ENCODE peak calls at places on chromosomes 7 and 10, in eight cellular contexts. One of them, this sample, is unnamed.

GRCh38 chr10:49556723-49557122 is 17.8 kb upstream of the ERCC6 start:
- DNase-seq in epithelial cell of esophagus: no peak
- DNase-seq in A549: no peak
- DNase-seq in CD8-positive, alpha-beta T cell: no peak
- DNase-seq in foreskin fibroblast: peak; percentile 53
- DNase-seq in cardiac muscle cell: peak; percentile 29
- DNase-seq in cardiac fibroblast: peak; percentile 33
- DNase-seq in endothelial cell of umbilical vein: no peak
- DNase-seq in this sample: no peak

GRCh38 chr7:122675011-122675410 is 23.9 kb downstream of the RNF133 start:
- DNase-seq in epithelial cell of esophagus: peak; percentile 6
- DNase-seq in A549: no peak
- DNase-seq in CD8-positive, alpha-beta T cell: no peak
- DNase-seq in foreskin fibroblast: no peak
- DNase-seq in cardiac muscle cell: peak; percentile 8
- DNase-seq in cardiac fibroblast: peak; percentile 4
- DNase-seq in endothelial cell of umbilical vein: no peak
- DNase-seq in this sample: no peak

GRCh38 chr10:12606461-12606860 is 257.1 kb downstream of the CAMK1D start:
- DNase-seq in epithelial cell of esophagus: no peak
- DNase-seq in A549: no peak
- DNase-seq in CD8-positive, alpha-beta T cell: no peak
- DNase-seq in foreskin fibroblast: no peak
- DNase-seq in cardiac muscle cell: no peak
- DNase-seq in cardiac fibroblast: no peak
- DNase-seq in endothelial cell of umbilical vein: no peak
- DNase-seq in this sample: no peak

GRCh38 chr7:107559864-107560263 is 3.9 kb downstream of the COG5 start:
- DNase-seq in epithelial cell of esophagus: peak; percentile 69
- DNase-seq in A549: no peak
- DNase-seq in CD8-positive, alpha-beta T cell: no peak
- DNase-seq in foreskin fibroblast: peak; percentile 74
- DNase-seq in cardiac muscle cell: peak; percentile 69
- DNase-seq in cardiac fibroblast: peak; percentile 56
- DNase-seq in endothelial cell of umbilical vein: peak; percentile 57
- DNase-seq in this sample: no peak

GRCh38 chr7:22066484-22066883 is 120.8 kb upstream of the CDCA7L start:
- DNase-seq in epithelial cell of esophagus: no peak
- DNase-seq in A549: no peak
- DNase-seq in CD8-positive, alpha-beta T cell: no peak
- DNase-seq in foreskin fibroblast: no peak
- DNase-seq in cardiac muscle cell: no peak
- DNase-seq in cardiac fibroblast: no peak
- DNase-seq in endothelial cell of umbilical vein: no peak
- DNase-seq in this sample: no peak

GRCh38 chr10:101027281-101027680 is 3.6 kb downstream of the PDZD7 start:
- DNase-seq in epithelial cell of esophagus: no peak
- DNase-seq in A549: no peak
- DNase-seq in CD8-positive, alpha-beta T cell: no peak
- DNase-seq in foreskin fibroblast: no peak
- DNase-seq in cardiac muscle cell: no peak
- DNase-seq in cardiac fibroblast: no peak
- DNase-seq in endothelial cell of umbilical vein: no peak
- DNase-seq in this sample: no peak

GRCh38 chr7:140922741-140923345 is 1.9 kb downstream of the BRAF start:
- DNase-seq in epithelial cell of esophagus: no peak
- DNase-seq in A549: no peak
- DNase-seq in CD8-positive, alpha-beta T cell: no peak
- DNase-seq in foreskin fibroblast: no peak
- DNase-seq in cardiac muscle cell: no peak
- DNase-seq in cardiac fibroblast: no peak
- DNase-seq in endothelial cell of umbilical vein: no peak
- DNase-seq in this sample: no peak

GRCh38 chr7:23472974-23473847 is 2.9 kb upstream of the IGF2BP3 start:
- DNase-seq in epithelial cell of esophagus: no peak
- DNase-seq in A549: peak; percentile 38
- DNase-seq in CD8-positive, alpha-beta T cell: no peak
- DNase-seq in foreskin fibroblast: peak; percentile 38
- DNase-seq in cardiac muscle cell: no peak
- DNase-seq in cardiac fibroblast: no peak
- DNase-seq in endothelial cell of umbilical vein: peak; percentile 32
- DNase-seq in this sample: no peak

GRCh38 chr7:231858-232246 is 39.5 kb downstream of the FAM20C start:
- DNase-seq in epithelial cell of esophagus: no peak
- DNase-seq in A549: no peak
- DNase-seq in CD8-positive, alpha-beta T cell: no peak
- DNase-seq in foreskin fibroblast: no peak
- DNase-seq in cardiac muscle cell: no peak
- DNase-seq in cardiac fibroblast: no peak
- DNase-seq in endothelial cell of umbilical vein: no peak
- DNase-seq in this sample: no peak

GRCh38 chr7:16428672-16429071 is 7.3 kb upstream of the CRPPA start:
- DNase-seq in epithelial cell of esophagus: peak; percentile 14
- DNase-seq in A549: no peak
- DNase-seq in CD8-positive, alpha-beta T cell: no peak
- DNase-seq in foreskin fibroblast: peak; percentile 57
- DNase-seq in cardiac muscle cell: peak; percentile 73
- DNase-seq in cardiac fibroblast: peak; percentile 64
- DNase-seq in endothelial cell of umbilical vein: no peak
- DNase-seq in this sample: no peak

GRCh38 chr7:1794888-1795542 is 124.9 kb downstream of the ELFN1 start:
- DNase-seq in epithelial cell of esophagus: no peak
- DNase-seq in A549: no peak
- DNase-seq in CD8-positive, alpha-beta T cell: no peak
- DNase-seq in foreskin fibroblast: peak; percentile 26
- DNase-seq in cardiac muscle cell: no peak
- DNase-seq in cardiac fibroblast: no peak
- DNase-seq in endothelial cell of umbilical vein: no peak
- DNase-seq in this sample: no peak
- TF ChIP-seq CTCF in epithelial cell of esophagus: no peak
- TF ChIP-seq CTCF in A549: no peak
- TF ChIP-seq CTCF in CD8-positive, alpha-beta T cell: no peak
- TF ChIP-seq CTCF in foreskin fibroblast: peak; percentile 16
- TF ChIP-seq CTCF in cardiac muscle cell: peak; percentile 21
- TF ChIP-seq CTCF in cardiac fibroblast: peak; percentile 31
- TF ChIP-seq CTCF in endothelial cell of umbilical vein: no peak
- TF ChIP-seq CTCF in this sample: no peak

DNA sequence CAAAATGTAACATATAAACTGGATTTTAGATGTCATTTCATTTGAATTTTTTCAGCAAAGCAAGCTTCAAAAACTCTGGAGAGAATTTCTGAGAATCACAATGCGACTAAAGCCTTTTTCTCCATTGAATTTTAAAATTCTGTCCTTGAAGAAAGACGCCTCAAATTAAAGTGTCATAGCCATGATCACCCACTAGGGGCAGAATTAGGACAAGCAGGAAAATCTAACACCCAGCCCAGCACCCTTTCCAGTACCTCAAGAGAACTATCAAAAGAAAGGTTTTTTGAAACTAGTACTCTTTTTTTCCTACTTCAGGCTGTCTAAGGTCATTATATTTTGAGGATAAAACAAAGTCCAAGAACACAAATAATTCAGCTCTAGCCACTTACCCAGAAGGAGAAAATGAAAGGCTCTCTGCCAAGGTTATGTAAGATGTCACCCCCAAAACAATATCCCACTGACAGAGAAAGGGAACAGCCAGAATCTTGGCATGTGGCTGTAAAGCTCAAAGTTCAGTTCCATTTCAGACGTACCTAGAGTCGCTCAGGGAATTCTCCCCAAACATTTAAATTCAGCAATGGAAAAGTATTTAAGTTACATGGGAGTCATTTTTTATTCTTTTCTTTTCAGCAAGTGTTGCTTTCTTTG is 299.4 kb downstream of the SNX13 start:
- DNase-seq in epithelial cell of esophagus: peak; percentile 60
- DNase-seq in A549: peak; percentile 54
- DNase-seq in CD8-positive, alpha-beta T cell: no peak
- DNase-seq in foreskin fibroblast: peak; percentile 51
- DNase-seq in cardiac muscle cell: peak; percentile 61
- DNase-seq in cardiac fibroblast: peak; percentile 60
- DNase-seq in endothelial cell of umbilical vein: peak; percentile 33
- DNase-seq in this sample: peak; percentile 29
- TF ChIP-seq CTCF in epithelial cell of esophagus: peak; percentile 74
- TF ChIP-seq CTCF in A549: peak; percentile 53
- TF ChIP-seq CTCF in CD8-positive, alpha-beta T cell: peak; percentile 63
- TF ChIP-seq CTCF in foreskin fibroblast: peak; percentile 54
- TF ChIP-seq CTCF in cardiac muscle cell: peak; percentile 67
- TF ChIP-seq CTCF in cardiac fibroblast: peak; percentile 73
- TF ChIP-seq CTCF in endothelial cell of umbilical vein: peak; percentile 56
- TF ChIP-seq CTCF in this sample: peak; percentile 41

GRCh38 chr10:11411926-11412545 is 199.4 kb downstream of the USP6NL start:
- DNase-seq in epithelial cell of esophagus: no peak
- DNase-seq in A549: no peak
- DNase-seq in CD8-positive, alpha-beta T cell: no peak
- DNase-seq in foreskin fibroblast: no peak
- DNase-seq in cardiac muscle cell: peak; percentile 7
- DNase-seq in cardiac fibroblast: no peak
- DNase-seq in endothelial cell of umbilical vein: no peak
- DNase-seq in this sample: no peak
- TF ChIP-seq CTCF in epithelial cell of esophagus: no peak
- TF ChIP-seq CTCF in A549: no peak
- TF ChIP-seq CTCF in CD8-positive, alpha-beta T cell: no peak
- TF ChIP-seq CTCF in foreskin fibroblast: no peak
- TF ChIP-seq CTCF in cardiac muscle cell: peak; percentile 14
- TF ChIP-seq CTCF in cardiac fibroblast: peak; percentile 18
- TF ChIP-seq CTCF in endothelial cell of umbilical vein: no peak
- TF ChIP-seq CTCF in this sample: no peak

DNA sequence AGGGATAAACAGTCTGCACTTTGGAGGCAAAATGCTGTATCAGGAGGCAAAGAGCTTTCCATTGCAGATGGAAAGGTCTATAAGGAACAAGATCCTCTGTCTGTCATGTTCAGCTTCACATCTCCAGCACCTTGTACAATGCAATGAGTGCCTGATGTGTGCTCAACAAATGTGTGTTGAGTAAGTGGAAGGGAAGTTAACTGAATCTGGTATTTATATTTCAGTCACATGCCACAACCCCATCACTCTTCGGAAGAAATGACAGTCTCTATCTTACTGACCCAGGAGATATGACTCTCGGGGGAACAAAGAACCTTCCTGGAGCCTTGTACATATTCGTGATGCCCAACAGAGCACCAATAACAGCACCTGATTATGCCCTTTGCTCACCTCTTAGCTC is 20.0 kb upstream of the DNAJC1 start:
- DNase-seq in epithelial cell of esophagus: no peak
- DNase-seq in A549: no peak
- DNase-seq in CD8-positive, alpha-beta T cell: no peak
- DNase-seq in foreskin fibroblast: no peak
- DNase-seq in cardiac muscle cell: no peak
- DNase-seq in cardiac fibroblast: no peak
- DNase-seq in endothelial cell of umbilical vein: no peak
- DNase-seq in this sample: no peak
- TF ChIP-seq CTCF in epithelial cell of esophagus: no peak
- TF ChIP-seq CTCF in A549: no peak
- TF ChIP-seq CTCF in CD8-positive, alpha-beta T cell: no peak
- TF ChIP-seq CTCF in foreskin fibroblast: no peak
- TF ChIP-seq CTCF in cardiac muscle cell: no peak
- TF ChIP-seq CTCF in cardiac fibroblast: no peak
- TF ChIP-seq CTCF in endothelial cell of umbilical vein: no peak
- TF ChIP-seq CTCF in this sample: no peak

GRCh38 chr7:83648464-83649241 is at the start of gene SEMA3E:
- DNase-seq in epithelial cell of esophagus: peak; percentile 45
- DNase-seq in A549: peak; percentile 61
- DNase-seq in CD8-positive, alpha-beta T cell: no peak
- DNase-seq in foreskin fibroblast: peak; percentile 79
- DNase-seq in cardiac muscle cell: peak; percentile 38
- DNase-seq in cardiac fibroblast: peak; percentile 38
- DNase-seq in endothelial cell of umbilical vein: peak; percentile 36
- DNase-seq in this sample: no peak
- TF ChIP-seq CTCF in epithelial cell of esophagus: peak; percentile 28
- TF ChIP-seq CTCF in A549: no peak
- TF ChIP-seq CTCF in CD8-positive, alpha-beta T cell: no peak
- TF ChIP-seq CTCF in foreskin fibroblast: no peak
- TF ChIP-seq CTCF in cardiac muscle cell: no peak
- TF ChIP-seq CTCF in cardiac fibroblast: no peak
- TF ChIP-seq CTCF in endothelial cell of umbilical vein: no peak
- TF ChIP-seq CTCF in this sample: no peak

DNA sequence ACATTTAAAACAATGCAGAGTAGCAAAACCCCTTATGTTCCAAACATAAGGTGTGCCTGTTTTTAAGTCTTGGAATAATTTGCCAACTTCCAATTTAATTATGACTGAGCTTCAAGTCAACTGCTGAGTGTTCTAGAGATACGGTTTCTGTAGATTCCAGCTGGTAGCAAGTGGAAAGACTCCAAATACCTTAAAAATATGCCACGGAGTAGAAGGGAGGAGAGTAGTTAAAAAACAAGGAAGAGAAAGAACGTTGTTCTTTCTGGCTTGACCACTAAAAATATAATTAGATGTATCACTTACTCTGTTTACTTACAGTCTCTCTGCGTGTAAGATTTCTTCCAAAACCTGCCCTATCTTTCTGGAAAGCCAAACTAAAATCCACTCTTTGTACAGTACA is 24.5 kb upstream of the ABLIM1 start:
- DNase-seq in epithelial cell of esophagus: no peak
- DNase-seq in A549: no peak
- DNase-seq in CD8-positive, alpha-beta T cell: no peak
- DNase-seq in foreskin fibroblast: no peak
- DNase-seq in cardiac muscle cell: peak; percentile 27
- DNase-seq in cardiac fibroblast: peak; percentile 50
- DNase-seq in endothelial cell of umbilical vein: peak; percentile 56
- DNase-seq in this sample: no peak
- TF ChIP-seq CTCF in epithelial cell of esophagus: no peak
- TF ChIP-seq CTCF in A549: no peak
- TF ChIP-seq CTCF in CD8-positive, alpha-beta T cell: no peak
- TF ChIP-seq CTCF in foreskin fibroblast: no peak
- TF ChIP-seq CTCF in cardiac muscle cell: no peak
- TF ChIP-seq CTCF in cardiac fibroblast: no peak
- TF ChIP-seq CTCF in endothelial cell of umbilical vein: no peak
- TF ChIP-seq CTCF in this sample: no peak

DNA sequence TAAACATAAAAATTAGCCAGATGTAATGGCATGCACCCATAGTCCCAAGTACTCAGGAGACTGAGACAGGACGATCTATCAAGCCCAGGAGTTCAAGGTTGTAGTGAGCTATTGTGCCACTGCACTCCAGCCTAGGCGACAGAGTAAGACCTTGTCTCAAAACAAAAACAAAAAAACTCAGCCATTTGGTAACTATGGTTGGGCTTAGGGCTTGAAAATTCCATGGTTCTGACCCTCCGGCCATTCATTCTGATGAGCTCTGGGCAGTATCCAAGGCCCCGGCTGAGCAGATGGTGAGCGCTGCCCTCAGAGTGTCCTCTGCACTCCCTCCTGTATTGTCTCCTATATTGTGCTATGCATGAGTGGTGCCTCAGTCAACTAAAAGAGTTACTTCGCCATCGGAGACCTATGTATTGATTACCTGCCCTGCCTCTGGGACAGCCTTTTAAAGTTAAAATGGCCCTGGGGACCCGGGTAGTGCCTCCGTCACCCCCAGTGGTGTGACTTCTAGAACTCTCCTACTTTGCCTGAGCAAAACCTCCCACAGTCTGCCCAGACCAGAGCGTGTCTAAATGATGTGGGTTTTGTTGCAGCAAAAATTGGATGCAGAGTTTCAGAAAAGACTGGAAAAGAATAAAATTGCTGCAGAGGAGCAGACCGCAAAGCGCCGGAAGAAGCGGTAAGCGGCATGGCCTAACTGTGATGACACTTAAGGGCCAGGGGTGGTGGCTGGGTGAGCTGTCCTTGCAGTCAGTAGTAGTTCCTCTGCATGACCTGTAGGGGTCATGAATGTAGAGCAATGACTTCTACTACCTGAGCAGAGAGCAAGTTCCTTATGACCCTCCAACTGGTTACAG is 8.1 kb downstream of the PRKRIP1 start:
- DNase-seq in epithelial cell of esophagus: peak; percentile 68
- DNase-seq in A549: peak; percentile 80
- DNase-seq in CD8-positive, alpha-beta T cell: peak; percentile 49
- DNase-seq in foreskin fibroblast: peak; percentile 57
- DNase-seq in cardiac muscle cell: peak; percentile 64
- DNase-seq in cardiac fibroblast: peak; percentile 67
- DNase-seq in endothelial cell of umbilical vein: peak; percentile 50
- DNase-seq in this sample: peak; percentile 79
- TF ChIP-seq CTCF in epithelial cell of esophagus: peak; percentile 76
- TF ChIP-seq CTCF in A549: peak; percentile 51
- TF ChIP-seq CTCF in CD8-positive, alpha-beta T cell: peak; percentile 75
- TF ChIP-seq CTCF in foreskin fibroblast: peak; percentile 44
- TF ChIP-seq CTCF in cardiac muscle cell: peak; percentile 64
- TF ChIP-seq CTCF in cardiac fibroblast: peak; percentile 74
- TF ChIP-seq CTCF in endothelial cell of umbilical vein: peak; percentile 66
- TF ChIP-seq CTCF in this sample: peak; percentile 80